ENCODE peak calls at places on chromosomes 4 and X, in six cellular contexts. H is lower lobe of right lung, V is aorta, X is right lobe of liver, N is sigmoid colon, W is small intestine. U is an unnamed sample.

GRCh38 chr4:122099896-122100295 is 52.2 kb upstream of the BLTP1 start:
- DNase-seq in X (no peak), H (no peak), V (no peak), N (no peak), W (no peak), U (no peak)

GRCh38 chr4:151359576-151359975 is 34.2 kb upstream of the SH3D19 start:
- DNase-seq in H (no peak), X (no peak), W (peak), N (no peak), V (no peak), U (no peak)

GRCh38 chr4:82865592-82865991 is 25.4 kb downstream of the SEC31A start:
- DNase-seq in X (no peak), W (peak), V (no peak), H (no peak), N (no peak), U (no peak)

GRCh38 chr4:54553001-54553400 is 104.8 kb upstream of the KIT start:
- DNase-seq in N (no peak), H (no peak), V (no peak), W (no peak), X (no peak), U (no peak)

GRCh38 chr4:133150643-133151300 is 1.7 kb downstream of the PCDH10 start:
- DNase-seq in H (no peak), X (no peak), N (peak), W (no peak), V (peak), U (peak)

GRCh38 chr4:55758570-55758969 is 61.0 kb upstream of the EXOC1L start:
- DNase-seq in H (no peak), V (no peak), N (no peak), W (no peak), X (no peak), U (no peak)

GRCh38 chrX:123803331-123803983 is 56.4 kb upstream of the XIAP start:
- DNase-seq in V (no peak), N (no peak), H (no peak), X (no peak), W (peak), U (no peak)

GRCh38 chr4:40403079-40403478 is 67.9 kb downstream of the CHRNA9 start:
- DNase-seq in V (no peak), H (no peak), N (no peak), X (no peak), W (no peak), U (no peak)

GRCh38 chr4:109973529-109973905 is 60.8 kb downstream of the EGF start:
- DNase-seq in W (peak), N (no peak), H (no peak), V (no peak), X (no peak), U (no peak)

GRCh38 chrX:152817082-152817744 is 13.3 kb downstream of the CETN2 start:
- DNase-seq in H (no peak), V (no peak), N (no peak), W (peak), X (no peak), U (no peak)

GRCh38 chr4:141283563-141283962 is 62.9 kb downstream of the ZNF330 start:
- DNase-seq in N (no peak), X (no peak), W (no peak), V (no peak), H (no peak), U (no peak)

GRCh38 chrX:125205084-125205917 is 114.4 kb upstream of the TEX13C start:
- DNase-seq in H (peak), N (peak), W (no peak), X (peak), V (peak), U (peak)

DNA sequence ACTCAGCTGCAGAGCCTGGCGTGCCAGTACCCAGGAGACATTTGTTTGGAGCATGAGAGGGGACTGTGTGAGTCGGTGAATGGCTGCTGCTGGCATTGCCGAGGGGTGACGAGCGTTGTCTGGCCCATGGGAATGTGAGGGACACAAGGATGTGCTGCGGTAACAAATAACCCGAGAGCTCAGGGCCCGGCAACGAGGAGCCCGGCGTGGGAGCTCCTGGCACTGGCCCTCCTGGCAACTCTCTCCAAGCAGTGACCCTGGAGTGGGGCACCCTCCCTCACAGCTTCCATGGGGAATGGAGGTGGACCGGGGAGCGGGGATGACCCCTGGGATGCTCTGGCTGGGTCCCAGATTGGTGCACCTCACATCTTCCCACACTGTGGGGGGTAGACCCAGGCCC is 44.0 kb upstream of the SORCS2 start:
- DNase-seq in H (no peak), N (no peak), W (no peak), X (no peak), V (no peak), U (no peak)
- H3K27ac ChIP-seq in H (no peak), N (no peak), W (no peak), X (no peak), V (no peak), U (no peak)

DNA sequence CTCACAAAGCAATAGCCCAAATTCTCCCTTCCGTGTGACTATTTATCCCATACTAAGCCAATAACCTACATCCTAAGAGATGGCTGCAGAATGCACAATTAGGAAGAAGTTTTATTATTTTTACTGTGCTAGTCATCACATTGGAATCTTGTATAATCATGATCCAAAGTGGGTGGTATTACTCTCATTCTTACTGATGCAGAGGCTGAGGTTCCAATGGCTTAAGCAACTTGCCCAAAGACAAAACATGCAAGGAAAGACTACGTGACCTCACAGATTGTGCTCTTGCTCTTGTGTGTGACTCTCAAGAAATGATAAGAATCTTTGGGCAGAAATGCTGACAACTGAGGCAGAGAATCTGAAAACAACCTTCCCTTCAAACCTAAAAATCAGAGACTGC is 212.2 kb downstream of the LDB2 start:
- DNase-seq in W (no peak), N (no peak), H (no peak), V (no peak), X (no peak), U (no peak)
- H3K27ac ChIP-seq in W (no peak), N (no peak), H (no peak), V (no peak), X (no peak), U (no peak)

DNA sequence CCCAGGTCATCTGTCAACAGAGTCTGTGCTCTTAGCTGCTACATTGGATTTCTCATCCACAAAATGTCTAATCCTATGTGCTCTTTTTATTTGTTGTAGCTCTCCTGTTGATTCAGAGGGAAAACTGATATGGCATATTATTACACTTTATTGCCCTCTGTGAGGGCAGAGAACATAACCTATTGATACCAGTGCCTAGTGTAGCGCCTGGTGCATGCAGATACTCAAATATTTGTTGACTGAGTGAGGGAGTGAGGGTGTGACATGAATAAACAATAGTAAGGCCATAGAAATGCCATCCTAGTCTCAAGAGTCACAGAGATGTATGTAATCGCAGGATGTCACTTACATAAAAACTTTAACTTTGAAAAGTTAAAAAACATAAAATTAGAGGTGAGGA is 159.1 kb downstream of the SHROOM3 start:
- DNase-seq in W (peak), H (no peak), X (no peak), N (no peak), V (no peak), U (no peak)
- H3K27ac ChIP-seq in W (peak), H (no peak), X (no peak), N (no peak), V (peak), U (no peak)

GRCh38 chr4:137609693-137610450 is 77.6 kb upstream of the PCDH18 start:
- DNase-seq in H (no peak), V (no peak), N (no peak), X (no peak), W (no peak), U (no peak)
- H3K27ac ChIP-seq in H (peak), V (no peak), N (peak), X (no peak), W (no peak), U (no peak)

GRCh38 chrX:77436271-77436670 is 10.9 kb upstream of the FGF16 start:
- DNase-seq in V (no peak), H (no peak), W (no peak), N (no peak), X (no peak), U (no peak)
- H3K27ac ChIP-seq in V (no peak), H (no peak), W (no peak), N (no peak), X (no peak), U (no peak)

DNA sequence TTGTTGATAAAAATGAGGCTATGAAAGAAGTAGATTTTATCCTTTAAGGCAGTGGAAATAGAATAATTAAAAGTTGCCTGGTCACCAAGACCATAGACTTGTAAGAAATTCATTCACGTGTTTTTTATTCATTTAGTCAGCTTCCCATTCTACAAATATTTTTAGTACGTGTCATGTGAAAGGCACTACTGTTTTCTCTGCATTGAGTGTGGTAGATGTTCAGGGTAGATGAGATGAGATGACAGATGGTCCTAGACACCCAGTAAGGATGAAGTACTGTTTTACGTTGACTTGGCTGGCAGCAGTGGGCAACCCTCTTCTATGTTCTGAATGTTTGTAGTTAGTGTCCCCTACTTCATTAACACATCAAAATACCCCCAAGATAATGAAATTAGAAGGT is 228.1 kb downstream of the ARHGAP24 start:
- DNase-seq in W (no peak), V (no peak), X (no peak), H (no peak), N (no peak), U (no peak)
- H3K27ac ChIP-seq in W (no peak), V (no peak), X (no peak), H (no peak), N (no peak), U (no peak)